ENCODE peak calls at places on chromosomes 16 and 17, in five cellular contexts. One of them, this sample, is unnamed.
A peak's percentile ranks its signal among the peaks of the same experiment; 100 is the strongest.

GRCh38 chr16:15950167-15950854 is 895 bp downstream of the ABCC1 start:
- DNase-seq in breast epithelium: no peak
- DNase-seq in ovary: peak; percentile 49
- DNase-seq in adrenal gland: peak; percentile 45
- DNase-seq in PC-9: no peak
- DNase-seq in this sample: peak; percentile 29

GRCh38 chr16:83116274-83116892 is 489.6 kb downstream of the CDH13 start:
- DNase-seq in ovary: no peak
- DNase-seq in breast epithelium: no peak
- DNase-seq in adrenal gland: no peak
- DNase-seq in PC-9: no peak
- DNase-seq in this sample: no peak

GRCh38 chr16:69465083-69465721 is 40.8 kb downstream of the CYB5B start:
- DNase-seq in adrenal gland: no peak
- DNase-seq in breast epithelium: no peak
- DNase-seq in PC-9: no peak
- DNase-seq in ovary: no peak
- DNase-seq in this sample: no peak

GRCh38 chr16:68640972-68641371 is 4.1 kb upstream of the CDH3 start:
- DNase-seq in ovary: no peak
- DNase-seq in PC-9: peak; percentile 51
- DNase-seq in breast epithelium: no peak
- DNase-seq in adrenal gland: no peak
- DNase-seq in this sample: no peak

GRCh38 chr16:88141580-88141979 is 190.3 kb downstream of the BANP start:
- DNase-seq in PC-9: no peak
- DNase-seq in adrenal gland: no peak
- DNase-seq in ovary: no peak
- DNase-seq in breast epithelium: no peak
- DNase-seq in this sample: no peak

GRCh38 chr16:15690296-15690695 is 40.3 kb downstream of the NDE1 start:
- DNase-seq in breast epithelium: no peak
- DNase-seq in ovary: no peak
- DNase-seq in PC-9: no peak
- DNase-seq in adrenal gland: no peak
- DNase-seq in this sample: no peak

GRCh38 chr17:78001182-78001581 is 42.7 kb downstream of the TNRC6C start:
- DNase-seq in PC-9: no peak
- DNase-seq in adrenal gland: no peak
- DNase-seq in breast epithelium: no peak
- DNase-seq in ovary: no peak
- DNase-seq in this sample: no peak

GRCh38 chr17:17356149-17356930 is 53.2 kb downstream of the NT5M start:
- DNase-seq in ovary: peak; percentile 87
- DNase-seq in breast epithelium: peak; percentile 78
- DNase-seq in adrenal gland: peak; percentile 90
- DNase-seq in PC-9: peak; percentile 82
- DNase-seq in this sample: peak; percentile 76

GRCh38 chr16:65453646-65454045 is 331.8 kb upstream of the CDH11 start:
- DNase-seq in adrenal gland: no peak
- DNase-seq in PC-9: no peak
- DNase-seq in ovary: no peak
- DNase-seq in breast epithelium: no peak
- DNase-seq in this sample: no peak

DNA sequence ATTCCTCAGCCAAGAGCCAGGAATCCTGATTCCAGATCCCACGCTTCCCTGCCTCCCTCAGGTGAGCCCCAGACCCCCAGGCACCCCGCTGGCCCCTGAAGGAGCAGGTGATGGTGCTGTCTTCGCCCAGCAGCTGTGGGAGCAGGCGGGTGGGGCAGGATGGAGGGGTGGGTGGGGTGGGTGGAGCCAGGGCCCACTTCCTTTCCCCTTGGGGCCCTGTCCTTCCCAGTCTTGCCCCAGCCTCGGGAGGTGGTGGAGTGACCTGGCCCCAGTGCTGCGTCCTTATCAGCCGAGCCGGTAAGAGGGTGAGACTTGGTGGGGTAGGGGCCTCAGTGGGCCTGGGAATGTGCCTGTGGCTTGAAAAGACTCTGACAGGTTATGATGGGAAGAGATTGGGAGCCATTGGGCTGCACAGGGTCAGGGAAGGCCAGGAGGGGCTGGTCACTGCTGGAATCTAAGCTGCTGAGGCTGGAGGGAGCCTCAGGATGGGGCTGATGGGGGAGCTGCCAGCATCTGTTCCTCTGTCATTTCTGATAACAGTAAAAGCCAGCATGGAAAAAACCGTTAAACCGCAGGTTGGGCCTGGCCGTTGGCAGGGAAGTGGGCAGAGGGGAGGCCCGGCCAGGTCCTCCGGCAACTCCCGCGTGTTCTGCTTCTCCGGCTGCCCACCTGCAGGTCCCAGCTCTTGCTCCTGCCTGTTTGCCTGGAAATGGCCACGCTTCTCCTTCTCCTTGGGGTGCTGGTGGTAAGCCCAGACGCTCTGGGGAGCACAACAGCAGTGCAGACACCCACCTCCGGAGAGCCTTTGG is at the start of gene SPN:
- DNase-seq in adrenal gland: no peak
- DNase-seq in breast epithelium: no peak
- DNase-seq in PC-9: no peak
- DNase-seq in ovary: no peak
- DNase-seq in this sample: no peak
- H3K4me3 ChIP-seq in adrenal gland: no peak within 1 kb of the TSS
- H3K4me3 ChIP-seq in breast epithelium: peak within 1 kb of the TSS; percentile 30
- H3K4me3 ChIP-seq in PC-9: no peak within 1 kb of the TSS
- H3K4me3 ChIP-seq in ovary: no peak within 1 kb of the TSS
- H3K4me3 ChIP-seq in this sample: no peak within 1 kb of the TSS

GRCh38 chr16:553601-554296 is 6.4 kb upstream of the PRR35 start:
- DNase-seq in PC-9: no peak
- DNase-seq in breast epithelium: no peak
- DNase-seq in adrenal gland: no peak
- DNase-seq in ovary: no peak
- DNase-seq in this sample: no peak
- H3K4me1 ChIP-seq in PC-9: no peaks in the 10 kb centered on the region
- H3K4me1 ChIP-seq in breast epithelium: no peaks in the 10 kb centered on the region
- H3K4me1 ChIP-seq in adrenal gland: no peaks in the 10 kb centered on the region
- H3K4me1 ChIP-seq in ovary: no peaks in the 10 kb centered on the region
- H3K4me1 ChIP-seq in this sample: no peaks in the 10 kb centered on the region

GRCh38 chr16:78705694-78706093 is 606.2 kb downstream of the WWOX start:
- DNase-seq in breast epithelium: no peak
- DNase-seq in PC-9: no peak
- DNase-seq in ovary: no peak
- DNase-seq in adrenal gland: no peak
- DNase-seq in this sample: no peak

GRCh38 chr16:78706637-78707036 is 607.2 kb downstream of the WWOX start:
- DNase-seq in PC-9: no peak
- DNase-seq in adrenal gland: peak; percentile 67
- DNase-seq in ovary: peak; percentile 59
- DNase-seq in breast epithelium: no peak
- DNase-seq in this sample: no peak

GRCh38 chr16:78709137-78709871 is 609.9 kb downstream of the WWOX start:
- DNase-seq in breast epithelium: no peak
- DNase-seq in PC-9: no peak
- DNase-seq in ovary: no peak
- DNase-seq in adrenal gland: no peak
- DNase-seq in this sample: no peak

GRCh38 chr16:78704421-78704820 is 605.0 kb downstream of the WWOX start:
- DNase-seq in PC-9: no peak
- DNase-seq in adrenal gland: no peak
- DNase-seq in ovary: no peak
- DNase-seq in breast epithelium: no peak
- DNase-seq in this sample: no peak

DNA sequence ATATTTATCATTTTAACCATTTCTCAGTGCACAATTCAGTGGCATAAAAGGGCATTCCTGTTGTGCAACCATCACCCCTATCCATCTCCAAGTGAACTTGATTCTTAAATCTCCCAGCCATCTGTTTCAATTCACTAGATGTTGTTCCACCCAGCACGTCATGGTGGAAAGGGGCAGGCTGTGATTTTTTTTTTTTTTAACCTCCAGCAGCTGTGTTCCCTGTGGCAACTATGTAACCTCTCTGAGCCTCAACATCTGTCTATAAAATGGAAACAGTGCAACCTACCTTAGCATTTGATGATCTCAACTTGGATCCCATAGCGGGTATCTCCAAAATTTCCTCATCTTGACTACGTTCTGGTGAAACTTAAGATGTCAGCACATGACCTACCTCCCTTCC is 604.5 kb downstream of the WWOX start:
- DNase-seq in breast epithelium: no peak
- DNase-seq in adrenal gland: no peak
- DNase-seq in PC-9: no peak
- DNase-seq in ovary: no peak
- DNase-seq in this sample: no peak
- TF ChIP-seq CTCF in breast epithelium: no peak
- TF ChIP-seq CTCF in adrenal gland: no peak
- TF ChIP-seq CTCF in PC-9: no peak
- TF ChIP-seq CTCF in ovary: no peak
- TF ChIP-seq CTCF in this sample: no peak

DNA sequence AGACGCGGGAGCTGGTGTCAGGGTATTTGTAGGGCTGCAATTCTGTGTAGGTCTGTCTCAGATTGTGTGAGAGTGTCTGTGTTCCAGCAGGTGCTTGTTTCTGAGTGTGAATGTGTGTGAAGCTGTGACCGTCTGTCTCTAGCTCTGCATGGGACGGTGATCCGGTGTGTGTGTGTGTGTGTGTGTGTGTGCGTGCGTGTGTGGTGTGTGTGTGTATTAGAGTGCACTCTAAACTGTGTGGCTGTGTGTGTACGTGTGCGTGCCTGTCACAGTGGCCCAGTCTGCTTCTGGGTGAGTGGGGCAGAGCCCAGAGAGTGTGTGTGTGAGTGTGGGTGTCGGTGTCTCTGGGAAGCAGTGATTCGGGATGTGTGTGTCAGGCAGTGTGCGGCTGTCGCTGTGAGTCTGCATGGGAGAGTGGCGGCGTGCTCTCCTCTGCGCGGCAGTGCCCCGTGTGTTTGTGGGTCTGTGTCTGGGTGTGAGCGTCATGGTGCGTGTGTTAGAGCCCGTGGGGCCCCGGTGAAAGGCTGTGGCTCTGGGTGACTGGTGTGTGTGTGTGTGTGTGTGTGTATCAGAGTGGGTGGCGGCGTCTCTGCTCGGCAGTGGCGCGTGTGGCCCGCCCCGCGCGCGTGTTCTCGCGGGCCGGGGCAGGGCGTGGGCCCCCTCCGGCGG is 434 bp upstream of the WSCD1 start:
- DNase-seq in PC-9: no peak
- DNase-seq in ovary: no peak
- DNase-seq in breast epithelium: no peak
- DNase-seq in adrenal gland: peak; percentile 25
- DNase-seq in this sample: no peak
- H3K4me3 ChIP-seq in PC-9: no peak overlapping the region
- H3K4me3 ChIP-seq in ovary: no peak overlapping the region
- H3K4me3 ChIP-seq in breast epithelium: peak overlapping the region; percentile 76
- H3K4me3 ChIP-seq in adrenal gland: no peak overlapping the region
- H3K4me3 ChIP-seq in this sample: no peak overlapping the region

DNA sequence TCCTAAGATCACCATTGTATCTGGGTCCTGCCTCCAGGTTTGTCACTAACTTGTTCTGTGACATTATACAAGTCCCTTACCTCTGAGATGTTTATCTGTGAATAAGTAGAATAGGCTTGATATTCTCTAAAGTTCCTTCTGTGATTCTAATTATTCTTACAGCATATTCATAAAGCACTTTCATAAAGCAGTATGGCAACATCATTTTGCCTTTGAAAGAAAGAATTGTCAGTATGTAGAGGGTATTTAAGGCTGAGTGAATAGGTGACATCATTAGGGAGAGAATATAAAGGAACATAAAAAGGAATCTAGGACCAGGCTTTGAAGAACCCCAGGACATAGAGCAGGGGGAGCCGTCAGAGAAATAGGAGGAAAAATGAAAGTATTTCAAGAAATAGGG is 15.6 kb downstream of the VMP1 start:
- DNase-seq in adrenal gland: no peak
- DNase-seq in PC-9: no peak
- DNase-seq in ovary: no peak
- DNase-seq in breast epithelium: no peak
- DNase-seq in this sample: no peak
- H3K4me1 ChIP-seq in adrenal gland: peaks cover 7% of the 10 kb centered on the region
- H3K4me1 ChIP-seq in PC-9: peaks cover 10% of the 10 kb centered on the region
- H3K4me1 ChIP-seq in ovary: peaks cover 2% of the 10 kb centered on the region
- H3K4me1 ChIP-seq in breast epithelium: no peaks in the 10 kb centered on the region
- H3K4me1 ChIP-seq in this sample: no peaks in the 10 kb centered on the region

GRCh38 chr17:41905172-41905571 is 13.6 kb downstream of the ACLY start:
- DNase-seq in adrenal gland: no peak
- DNase-seq in breast epithelium: no peak
- DNase-seq in ovary: no peak
- DNase-seq in PC-9: no peak
- DNase-seq in this sample: no peak

GRCh38 chr17:41906465-41907184 is 12.1 kb downstream of the ACLY start:
- DNase-seq in adrenal gland: peak; percentile 64
- DNase-seq in breast epithelium: no peak
- DNase-seq in ovary: no peak
- DNase-seq in PC-9: no peak
- DNase-seq in this sample: peak; percentile 49

GRCh38 chr17:41907185-41907556 is 11.6 kb downstream of the ACLY start:
- DNase-seq in adrenal gland: peak; percentile 40
- DNase-seq in PC-9: no peak
- DNase-seq in breast epithelium: no peak
- DNase-seq in ovary: no peak
- DNase-seq in this sample: peak; percentile 75

GRCh38 chr17:41907633-41908539 is 10.9 kb downstream of the ACLY start:
- DNase-seq in ovary: no peak
- DNase-seq in adrenal gland: no peak
- DNase-seq in PC-9: no peak
- DNase-seq in breast epithelium: no peak
- DNase-seq in this sample: no peak

GRCh38 chr17:41904242-41904841 is 14.4 kb downstream of the ACLY start:
- DNase-seq in ovary: no peak
- DNase-seq in PC-9: no peak
- DNase-seq in breast epithelium: no peak
- DNase-seq in adrenal gland: no peak
- DNase-seq in this sample: no peak
- TF ChIP-seq CTCF in ovary: no peak
- TF ChIP-seq CTCF in PC-9: no peak
- TF ChIP-seq CTCF in breast epithelium: no peak
- TF ChIP-seq CTCF in adrenal gland: no peak
- TF ChIP-seq CTCF in this sample: no peak